ENCODE peak calls at places on chromosomes 16 and 17, in nine cellular contexts. S, E, D, A, P, I, R, Y and L are unnamed samples.

GRCh38 chr16:47978491-47979490 is 177.0 kb downstream of the ABCC12 start:
- DNase-seq in Y (no peak), A (no peak), I (no peak), D (no peak), R (no peak), E (no peak), P (no peak), S (no peak), L (no peak)

GRCh38 chr17:17447264-17447663 is 29.5 kb upstream of the MED9 start:
- DNase-seq in I (no peak), R (no peak), P (no peak), S (no peak), D (no peak), E (no peak), Y (no peak), A (no peak), L (no peak)

GRCh38 chr17:58084317-58084981 is 1.2 kb downstream of the DYNLL2 start:
- DNase-seq in E (peak; percentile 68), I (no peak), S (peak; percentile 31), R (peak; percentile 51), A (peak; percentile 23), D (peak; percentile 47), Y (no peak), P (no peak), L (peak; percentile 61)

GRCh38 chr16:78761427-78761826 is 662.0 kb downstream of the WWOX start:
- DNase-seq in I (no peak), D (no peak), R (no peak), P (no peak), Y (no peak), S (no peak), A (no peak), E (no peak), L (no peak)

GRCh38 chr16:11082860-11083388 is 138.6 kb downstream of the CLEC16A start:
- DNase-seq in R (no peak), I (no peak), Y (no peak), D (no peak), E (no peak), A (no peak), S (no peak), P (no peak), L (no peak)

GRCh38 chr17:77905266-77905665 is 53.2 kb upstream of the TNRC6C start:
- DNase-seq in D (no peak), I (no peak), Y (no peak), A (no peak), R (no peak), S (no peak), E (no peak), P (no peak), L (no peak)

GRCh38 chr16:4693956-4694663 is 748 bp downstream of the NUDT16L1 start:
- DNase-seq in E (peak; percentile 81), P (no peak), I (no peak), Y (peak; percentile 26), A (no peak), D (peak; percentile 56), R (peak; percentile 38), S (peak; percentile 55), L (peak; percentile 57)

GRCh38 chr16:2085669-2086068 is 37.9 kb downstream of the TSC2 start:
- DNase-seq in S (no peak), P (no peak), D (no peak), Y (no peak), R (no peak), I (no peak), E (no peak), A (no peak), L (no peak)

GRCh38 chr17:40176409-40177110 is 710 bp upstream of the RAPGEFL1 start:
- DNase-seq in Y (no peak), E (peak; percentile 86), I (no peak), P (no peak), A (no peak), S (no peak), R (no peak), D (peak; percentile 89), L (peak; percentile 60)

GRCh38 chr17:83203472-83204221 is 124.2 kb downstream of the METRNL start:
- DNase-seq in R (no peak), S (no peak), E (peak; percentile 54), P (no peak), I (no peak), A (no peak), D (peak; percentile 8), Y (no peak), L (peak; percentile 25)

GRCh38 chr17:44451016-44451415 is 52.2 kb downstream of the GPATCH8 start:
- DNase-seq in Y (no peak), I (no peak), A (no peak), P (no peak), S (no peak), D (no peak), R (no peak), E (no peak), L (no peak)